ENCODE peak calls at places on chromosome 6, in nine cellular contexts. M, N, D, E, Q, S, O, Y and B are unnamed samples.

GRCh38 chr6:131125431-131125830 is 9.8 kb upstream of the AKAP7 start:
- DNase-seq in E (no peak), S (no peak), O (no peak), Q (peak; percentile 42), Y (no peak), N (no peak), M (no peak), D (no peak), B (no peak)

GRCh38 chr6:158328952-158329351 is 16.7 kb downstream of the TULP4 start:
- DNase-seq in N (no peak), E (no peak), D (no peak), O (no peak), S (no peak), Q (no peak), M (no peak), Y (no peak), B (no peak)

GRCh38 chr6:38179300-38179699 is 359.8 kb downstream of the ZFAND3 start:
- DNase-seq in O (no peak), D (no peak), E (no peak), N (no peak), Q (no peak), M (no peak), S (no peak), Y (peak; percentile 18), B (no peak)

GRCh38 chr6:154479388-154480143 is 30.9 kb downstream of the CNKSR3 start:
- DNase-seq in D (no peak), Q (peak; percentile 54), N (no peak), M (no peak), E (no peak), S (no peak), Y (no peak), O (no peak), B (no peak)

GRCh38 chr6:157246048-157246630 is 77.2 kb downstream of the TMEM242 start:
- DNase-seq in Q (no peak), O (no peak), E (no peak), S (no peak), Y (no peak), M (peak; percentile 33), N (no peak), D (no peak), B (no peak)

GRCh38 chr6:109055771-109056235 is 38.8 kb downstream of the SESN1 start:
- DNase-seq in O (no peak), S (no peak), Y (no peak), N (no peak), E (no peak), M (no peak), Q (peak; percentile 70), D (no peak), B (no peak)

GRCh38 chr6:150208606-150209352 is 65.9 kb downstream of the PPP1R14C start:
- DNase-seq in Q (no peak), D (no peak), N (no peak), M (no peak), E (no peak), O (no peak), S (no peak), Y (peak; percentile 48), B (no peak)

GRCh38 chr6:19337103-19337502 is 500.1 kb upstream of the ID4 start:
- DNase-seq in Q (no peak), D (no peak), O (no peak), E (no peak), M (no peak), N (no peak), Y (no peak), S (no peak), B (no peak)

GRCh38 chr6:24925661-24926060 is 10.1 kb downstream of the RIPOR2 start:
- DNase-seq in M (no peak), S (no peak), Y (no peak), E (no peak), Q (no peak), D (no peak), O (no peak), N (no peak), B (no peak)

GRCh38 chr6:148508401-148509151 is 165.9 kb downstream of the SASH1 start:
- DNase-seq in E (no peak), Y (no peak), D (no peak), Q (peak; percentile 79), N (no peak), O (no peak), M (no peak), S (no peak), B (no peak)

GRCh38 chr6:156876302-156876701 is 99.1 kb downstream of the ARID1B start:
- DNase-seq in N (no peak), Y (no peak), D (no peak), M (peak; percentile 50), Q (no peak), O (no peak), S (no peak), E (no peak), B (peak; percentile 18)

GRCh38 chr6:32069460-32069859 is 31.2 kb downstream of the CYP21A2 start:
- DNase-seq in D (no peak), O (no peak), S (no peak), Y (no peak), M (no peak), Q (no peak), N (no peak), E (no peak), B (no peak)

GRCh38 chr6:75207211-75207984 is 1.5 kb upstream of the COL12A1 start:
- DNase-seq in O (no peak), Q (peak; percentile 24), D (peak; percentile 23), M (peak; percentile 28), S (no peak), Y (no peak), E (no peak), N (no peak), B (no peak)

GRCh38 chr6:90131614-90132423 is 164.8 kb downstream of the BACH2 start:
- DNase-seq in S (no peak), D (no peak), N (no peak), Y (no peak), Q (peak; percentile 6), O (no peak), M (peak; percentile 58), E (no peak), B (no peak)

GRCh38 chr6:39196648-39197047 is 32.6 kb downstream of the KCNK5 start:
- DNase-seq in N (no peak), M (peak; percentile 1), E (no peak), O (no peak), S (no peak), Q (no peak), Y (no peak), D (no peak), B (no peak)

GRCh38 chr6:9138856-9139426 is 703.6 kb upstream of the SLC35B3 start:
- DNase-seq in D (no peak), S (peak; percentile 97), O (no peak), N (no peak), M (no peak), Y (no peak), E (no peak), Q (no peak), B (no peak)

GRCh38 chr6:484729-485111 is 93.2 kb downstream of the IRF4 start:
- DNase-seq in Y (no peak), O (no peak), E (no peak), M (no peak), N (no peak), D (no peak), Q (no peak), S (no peak), B (no peak)

GRCh38 chr6:28643017-28643740 is 117.5 kb downstream of the GPX5 start:
- DNase-seq in D (peak; percentile 57), O (no peak), Q (peak; percentile 93), M (no peak), S (peak; percentile 42), E (no peak), Y (no peak), N (no peak), B (no peak)

GRCh38 chr6:131867744-131868143 is 59.9 kb downstream of the ENPP1 start:
- DNase-seq in D (no peak), O (no peak), S (no peak), N (no peak), M (no peak), E (no peak), Q (peak; percentile 11), Y (no peak), B (no peak)

GRCh38 chr6:136744889-136745288 is 47.4 kb downstream of the MAP3K5 start:
- DNase-seq in S (no peak), M (no peak), E (no peak), N (no peak), Q (no peak), O (no peak), D (no peak), Y (no peak), B (no peak)

GRCh38 chr6:96657344-96657743 is 94.4 kb downstream of the FHL5 start:
- DNase-seq in O (no peak), Q (no peak), D (no peak), Y (no peak), M (no peak), N (no peak), S (no peak), E (no peak), B (no peak)

GRCh38 chr6:168576388-168576787 is 135.4 kb downstream of the SMOC2 start:
- DNase-seq in Y (no peak), O (no peak), N (no peak), Q (no peak), S (no peak), M (no peak), E (no peak), D (no peak), B (no peak)

GRCh38 chr6:4772750-4773149 is 3.5 kb upstream of the CDYL start:
- DNase-seq in E (no peak), M (no peak), S (no peak), O (no peak), D (no peak), Q (no peak), N (no peak), Y (no peak), B (no peak)

GRCh38 chr6:43970913-43971775 is 156.1 kb downstream of the MRPL14 start:
- DNase-seq in Y (no peak), E (no peak), M (no peak), S (no peak), D (no peak), N (no peak), O (no peak), Q (peak; percentile 18), B (no peak)

GRCh38 chr6:139361211-139361610 is 13.2 kb downstream of the CITED2 start:
- DNase-seq in S (peak; percentile 78), D (no peak), Q (no peak), Y (no peak), M (no peak), E (no peak), O (no peak), N (no peak), B (no peak)

GRCh38 chr6:140485740-140486467 is 1111.5 kb upstream of the CITED2 start:
- DNase-seq in D (no peak), S (no peak), Q (peak; percentile 94), N (no peak), E (no peak), Y (no peak), O (no peak), M (peak; percentile 36), B (no peak)

GRCh38 chr6:37987008-37987407 is 167.5 kb downstream of the ZFAND3 start:
- DNase-seq in O (no peak), M (no peak), D (no peak), N (no peak), S (no peak), E (no peak), Y (no peak), Q (peak; percentile 80), B (no peak)

GRCh38 chr6:15872252-15873103 is 209.7 kb upstream of the DTNBP1 start:
- DNase-seq in Y (no peak), Q (peak; percentile 14), D (no peak), O (no peak), N (no peak), E (no peak), M (no peak), S (no peak), B (no peak)

GRCh38 chr6:14706378-14706929 is 539.4 kb upstream of the JARID2 start:
- DNase-seq in Y (no peak), M (peak; percentile 83), E (no peak), S (no peak), O (no peak), D (no peak), Q (peak; percentile 99), N (no peak), B (no peak)

GRCh38 chr6:55069132-55069781 is 105.1 kb upstream of the HCRTR2 start:
- DNase-seq in D (peak; percentile 24), Y (peak; percentile 89), S (peak; percentile 45), E (no peak), M (no peak), O (no peak), Q (peak; percentile 61), N (no peak), B (no peak)

GRCh38 chr6:111789593-111789992 is 83.7 kb downstream of the FYN start:
- DNase-seq in M (peak; percentile 47), E (no peak), N (no peak), Q (peak; percentile 63), Y (no peak), S (no peak), D (no peak), O (no peak), B (no peak)